ENCODE peak calls at places on chromosome 17, in six cellular contexts. One of them, this sample, is unnamed.

GRCh38 chr17:50130778-50131317 is 888 bp upstream of the SAMD14 start:
- DNase-seq in prostate gland: no peak
- DNase-seq in uterus: no peak
- DNase-seq in psoas muscle: no peak
- DNase-seq in dorsolateral prefrontal cortex: no peak
- DNase-seq in CD8-positive, alpha-beta T cell: no peak
- DNase-seq in this sample: no peak

GRCh38 chr17:15967706-15968399 is 22.9 kb downstream of the ADORA2B start:
- DNase-seq in prostate gland: no peak
- DNase-seq in uterus: peak
- DNase-seq in psoas muscle: no peak
- DNase-seq in dorsolateral prefrontal cortex: no peak
- DNase-seq in CD8-positive, alpha-beta T cell: no peak
- DNase-seq in this sample: no peak

GRCh38 chr17:2337152-2337810 is at the start of gene SGSM2:
- DNase-seq in prostate gland: peak
- DNase-seq in uterus: peak
- DNase-seq in psoas muscle: peak
- DNase-seq in dorsolateral prefrontal cortex: peak
- DNase-seq in CD8-positive, alpha-beta T cell: peak
- DNase-seq in this sample: peak

GRCh38 chr17:42680331-42680808 is 1.3 kb downstream of the CCR10 start:
- DNase-seq in prostate gland: no peak
- DNase-seq in uterus: peak
- DNase-seq in psoas muscle: no peak
- DNase-seq in dorsolateral prefrontal cortex: no peak
- DNase-seq in CD8-positive, alpha-beta T cell: no peak
- DNase-seq in this sample: no peak

GRCh38 chr17:80187090-80187489 is 17.3 kb downstream of the CARD14 start:
- DNase-seq in prostate gland: peak
- DNase-seq in uterus: no peak
- DNase-seq in psoas muscle: peak
- DNase-seq in dorsolateral prefrontal cortex: no peak
- DNase-seq in CD8-positive, alpha-beta T cell: no peak
- DNase-seq in this sample: no peak

GRCh38 chr17:57838857-57839570 is 10.8 kb downstream of the MRPS23 start:
- DNase-seq in prostate gland: peak
- DNase-seq in uterus: no peak
- DNase-seq in psoas muscle: no peak
- DNase-seq in dorsolateral prefrontal cortex: no peak
- DNase-seq in CD8-positive, alpha-beta T cell: no peak
- DNase-seq in this sample: no peak

GRCh38 chr17:55990332-55991006 is 162.8 kb upstream of the ANKFN1 start:
- DNase-seq in prostate gland: no peak
- DNase-seq in uterus: no peak
- DNase-seq in psoas muscle: no peak
- DNase-seq in dorsolateral prefrontal cortex: no peak
- DNase-seq in CD8-positive, alpha-beta T cell: no peak
- DNase-seq in this sample: no peak

GRCh38 chr17:18093616-18094408 is 6.1 kb downstream of the DRG2 start:
- DNase-seq in prostate gland: peak
- DNase-seq in uterus: no peak
- DNase-seq in psoas muscle: peak
- DNase-seq in dorsolateral prefrontal cortex: peak
- DNase-seq in CD8-positive, alpha-beta T cell: no peak
- DNase-seq in this sample: no peak

GRCh38 chr17:44759096-44759915 is 518 bp downstream of the ADAM11 start:
- DNase-seq in prostate gland: no peak
- DNase-seq in uterus: no peak
- DNase-seq in psoas muscle: no peak
- DNase-seq in dorsolateral prefrontal cortex: no peak
- DNase-seq in CD8-positive, alpha-beta T cell: no peak
- DNase-seq in this sample: peak

GRCh38 chr17:12522743-12523181 is 142.9 kb upstream of the MYOCD start:
- DNase-seq in prostate gland: peak
- DNase-seq in uterus: no peak
- DNase-seq in psoas muscle: no peak
- DNase-seq in dorsolateral prefrontal cortex: no peak
- DNase-seq in CD8-positive, alpha-beta T cell: no peak
- DNase-seq in this sample: no peak

GRCh38 chr17:75650874-75651273 is 16.1 kb downstream of the RECQL5 start:
- DNase-seq in prostate gland: no peak
- DNase-seq in uterus: no peak
- DNase-seq in psoas muscle: no peak
- DNase-seq in dorsolateral prefrontal cortex: no peak
- DNase-seq in CD8-positive, alpha-beta T cell: no peak
- DNase-seq in this sample: no peak

GRCh38 chr17:5077781-5078105 is 524 bp upstream of the ZFP3 start:
- DNase-seq in prostate gland: no peak
- DNase-seq in uterus: no peak
- DNase-seq in psoas muscle: no peak
- DNase-seq in dorsolateral prefrontal cortex: no peak
- DNase-seq in CD8-positive, alpha-beta T cell: no peak
- DNase-seq in this sample: no peak

GRCh38 chr17:77613627-77614026 is 344.9 kb upstream of the TNRC6C start:
- DNase-seq in prostate gland: no peak
- DNase-seq in uterus: no peak
- DNase-seq in psoas muscle: no peak
- DNase-seq in dorsolateral prefrontal cortex: no peak
- DNase-seq in CD8-positive, alpha-beta T cell: no peak
- DNase-seq in this sample: no peak

GRCh38 chr17:77640242-77640641 is 318.3 kb upstream of the TNRC6C start:
- DNase-seq in prostate gland: no peak
- DNase-seq in uterus: no peak
- DNase-seq in psoas muscle: no peak
- DNase-seq in dorsolateral prefrontal cortex: no peak
- DNase-seq in CD8-positive, alpha-beta T cell: no peak
- DNase-seq in this sample: no peak

GRCh38 chr17:75250009-75250471 is 11.4 kb downstream of the GGA3 start:
- DNase-seq in prostate gland: no peak
- DNase-seq in uterus: no peak
- DNase-seq in psoas muscle: peak
- DNase-seq in dorsolateral prefrontal cortex: peak
- DNase-seq in CD8-positive, alpha-beta T cell: peak
- DNase-seq in this sample: no peak

GRCh38 chr17:43396491-43397060 is 2.2 kb upstream of the ARL4D start:
- DNase-seq in prostate gland: no peak
- DNase-seq in uterus: no peak
- DNase-seq in psoas muscle: no peak
- DNase-seq in dorsolateral prefrontal cortex: no peak
- DNase-seq in CD8-positive, alpha-beta T cell: no peak
- DNase-seq in this sample: no peak

GRCh38 chr17:8629371-8630226 is 926 bp downstream of the MYH10 start:
- DNase-seq in prostate gland: peak
- DNase-seq in uterus: peak
- DNase-seq in psoas muscle: peak
- DNase-seq in dorsolateral prefrontal cortex: peak
- DNase-seq in CD8-positive, alpha-beta T cell: no peak
- DNase-seq in this sample: no peak

GRCh38 chr17:59361916-59362810 is 30.7 kb downstream of the YPEL2 start:
- DNase-seq in prostate gland: no peak
- DNase-seq in uterus: no peak
- DNase-seq in psoas muscle: no peak
- DNase-seq in dorsolateral prefrontal cortex: no peak
- DNase-seq in CD8-positive, alpha-beta T cell: peak
- DNase-seq in this sample: no peak

GRCh38 chr17:40915199-40915661 is 22.2 kb downstream of the KRT23 start:
- DNase-seq in prostate gland: no peak
- DNase-seq in uterus: no peak
- DNase-seq in psoas muscle: no peak
- DNase-seq in dorsolateral prefrontal cortex: no peak
- DNase-seq in CD8-positive, alpha-beta T cell: no peak
- DNase-seq in this sample: no peak

GRCh38 chr17:78013683-78014467 is 55.4 kb downstream of the TNRC6C start:
- DNase-seq in prostate gland: peak
- DNase-seq in uterus: peak
- DNase-seq in psoas muscle: no peak
- DNase-seq in dorsolateral prefrontal cortex: peak
- DNase-seq in CD8-positive, alpha-beta T cell: peak
- DNase-seq in this sample: no peak

GRCh38 chr17:30379303-30380105 is 777 bp downstream of the CPD start:
- DNase-seq in prostate gland: peak
- DNase-seq in uterus: no peak
- DNase-seq in psoas muscle: peak
- DNase-seq in dorsolateral prefrontal cortex: peak
- DNase-seq in CD8-positive, alpha-beta T cell: no peak
- DNase-seq in this sample: no peak

GRCh38 chr17:73482674-73483293 is 161.5 kb downstream of the SDK2 start:
- DNase-seq in prostate gland: no peak
- DNase-seq in uterus: no peak
- DNase-seq in psoas muscle: no peak
- DNase-seq in dorsolateral prefrontal cortex: no peak
- DNase-seq in CD8-positive, alpha-beta T cell: no peak
- DNase-seq in this sample: no peak

GRCh38 chr17:79831367-79832210 is 7.7 kb downstream of the CBX4 start:
- DNase-seq in prostate gland: peak
- DNase-seq in uterus: no peak
- DNase-seq in psoas muscle: peak
- DNase-seq in dorsolateral prefrontal cortex: peak
- DNase-seq in CD8-positive, alpha-beta T cell: no peak
- DNase-seq in this sample: no peak

DNA sequence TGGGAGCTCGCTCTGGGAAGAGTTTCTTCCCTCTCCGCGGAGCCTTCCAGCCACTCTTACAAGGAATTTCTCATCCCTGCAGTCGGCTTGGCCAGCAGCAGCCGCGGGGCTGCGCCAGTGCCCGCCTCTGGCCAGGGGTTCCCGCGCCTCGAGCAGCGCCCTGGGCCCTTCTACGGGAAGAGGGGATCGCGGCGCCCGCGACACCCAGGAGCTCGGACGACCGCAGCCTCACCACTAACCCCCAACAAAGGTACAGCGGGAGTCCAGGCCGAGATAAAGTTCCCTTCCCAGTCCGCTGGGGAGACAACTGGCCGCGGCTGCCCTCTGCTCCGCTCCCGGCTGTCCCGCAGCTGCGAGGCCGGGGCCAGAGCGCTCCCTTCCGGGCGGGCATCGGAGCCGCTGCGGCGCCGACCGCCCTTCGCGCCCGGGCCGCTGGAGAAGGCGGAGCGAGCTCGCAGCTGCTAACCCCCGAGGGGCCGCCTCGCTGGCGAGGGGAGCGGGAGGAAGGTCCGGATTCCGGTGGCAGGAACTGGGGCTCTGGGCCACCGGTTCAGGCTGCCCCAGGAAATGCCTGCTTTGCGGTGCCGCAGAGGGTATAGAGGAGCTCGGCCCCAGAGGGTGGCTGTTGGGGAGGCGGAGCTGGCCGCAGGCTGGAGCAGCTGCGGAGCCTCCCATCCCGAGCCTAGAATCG is 3.6 kb upstream of the HS3ST3B1 start:
- DNase-seq in prostate gland: no peak
- DNase-seq in uterus: no peak
- DNase-seq in psoas muscle: peak
- DNase-seq in dorsolateral prefrontal cortex: no peak
- DNase-seq in CD8-positive, alpha-beta T cell: no peak
- DNase-seq in this sample: peak
- TF ChIP-seq CTCF in prostate gland: no peak
- TF ChIP-seq CTCF in uterus: no peak
- TF ChIP-seq CTCF in psoas muscle: peak
- TF ChIP-seq CTCF in dorsolateral prefrontal cortex: no peak
- TF ChIP-seq CTCF in CD8-positive, alpha-beta T cell: no peak
- TF ChIP-seq CTCF in this sample: no peak

DNA sequence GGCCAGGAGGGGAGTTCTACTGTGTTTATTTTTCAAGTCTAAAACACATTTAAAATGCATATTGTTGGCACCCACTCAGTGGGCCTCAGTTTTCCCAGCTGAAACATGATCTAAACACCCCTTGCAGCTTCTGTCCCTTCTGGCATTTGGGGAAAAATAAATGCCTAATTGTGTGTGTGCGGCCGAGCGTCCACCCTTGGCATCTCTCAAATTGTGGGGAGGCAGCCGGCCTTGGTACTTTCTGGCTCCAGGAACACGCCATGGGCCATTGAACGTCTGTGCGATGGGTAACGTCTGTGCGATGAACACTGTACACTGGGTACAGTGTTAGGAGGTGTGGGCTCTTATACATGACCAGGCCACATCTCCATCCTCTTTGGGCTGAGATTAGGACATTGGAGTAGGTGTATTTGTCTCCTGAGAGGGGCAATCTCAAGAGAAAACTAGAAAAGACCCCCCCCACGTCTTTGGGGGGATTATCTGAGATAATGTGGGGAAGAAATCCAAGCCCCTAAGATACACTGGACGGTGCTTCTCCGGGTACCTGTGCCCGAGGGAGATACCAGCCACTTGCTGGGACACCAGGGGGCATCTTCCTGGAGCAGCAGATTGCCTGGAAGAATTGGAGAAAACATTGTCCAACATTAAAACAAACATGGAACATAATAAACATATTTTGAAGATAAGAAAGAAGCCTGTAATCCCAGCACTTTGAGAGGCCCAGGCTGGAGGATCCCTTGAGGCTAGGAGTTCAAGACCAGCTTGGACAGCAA is 54.9 kb downstream of the RAB11FIP4 start:
- DNase-seq in prostate gland: no peak
- DNase-seq in uterus: no peak
- DNase-seq in psoas muscle: no peak
- DNase-seq in dorsolateral prefrontal cortex: no peak
- DNase-seq in CD8-positive, alpha-beta T cell: no peak
- DNase-seq in this sample: no peak
- TF ChIP-seq CTCF in prostate gland: no peak
- TF ChIP-seq CTCF in uterus: no peak
- TF ChIP-seq CTCF in psoas muscle: no peak
- TF ChIP-seq CTCF in dorsolateral prefrontal cortex: no peak
- TF ChIP-seq CTCF in CD8-positive, alpha-beta T cell: no peak
- TF ChIP-seq CTCF in this sample: peak

GRCh38 chr17:68449021-68449739 is 8.1 kb downstream of the WIPI1 start:
- DNase-seq in prostate gland: no peak
- DNase-seq in uterus: no peak
- DNase-seq in psoas muscle: no peak
- DNase-seq in dorsolateral prefrontal cortex: no peak
- DNase-seq in CD8-positive, alpha-beta T cell: no peak
- DNase-seq in this sample: no peak
- TF ChIP-seq CTCF in prostate gland: no peak
- TF ChIP-seq CTCF in uterus: no peak
- TF ChIP-seq CTCF in psoas muscle: no peak
- TF ChIP-seq CTCF in dorsolateral prefrontal cortex: no peak
- TF ChIP-seq CTCF in CD8-positive, alpha-beta T cell: no peak
- TF ChIP-seq CTCF in this sample: no peak

GRCh38 chr17:48162305-48162934 is 54.9 kb downstream of the SNX11 start:
- DNase-seq in prostate gland: no peak
- DNase-seq in uterus: no peak
- DNase-seq in psoas muscle: no peak
- DNase-seq in dorsolateral prefrontal cortex: no peak
- DNase-seq in CD8-positive, alpha-beta T cell: no peak
- DNase-seq in this sample: no peak

GRCh38 chr17:48162946-48163506 is 55.5 kb downstream of the SNX11 start:
- DNase-seq in prostate gland: no peak
- DNase-seq in uterus: no peak
- DNase-seq in psoas muscle: no peak
- DNase-seq in dorsolateral prefrontal cortex: no peak
- DNase-seq in CD8-positive, alpha-beta T cell: no peak
- DNase-seq in this sample: no peak

GRCh38 chr17:48163809-48164208 is 56.2 kb downstream of the SNX11 start:
- DNase-seq in prostate gland: no peak
- DNase-seq in uterus: no peak
- DNase-seq in psoas muscle: no peak
- DNase-seq in dorsolateral prefrontal cortex: no peak
- DNase-seq in CD8-positive, alpha-beta T cell: no peak
- DNase-seq in this sample: no peak

GRCh38 chr17:48161127-48161905 is 53.8 kb downstream of the SNX11 start:
- DNase-seq in prostate gland: no peak
- DNase-seq in uterus: no peak
- DNase-seq in psoas muscle: no peak
- DNase-seq in dorsolateral prefrontal cortex: no peak
- DNase-seq in CD8-positive, alpha-beta T cell: no peak
- DNase-seq in this sample: no peak

GRCh38 chr17:48160177-48160967 is 52.8 kb downstream of the SNX11 start:
- DNase-seq in prostate gland: no peak
- DNase-seq in uterus: no peak
- DNase-seq in psoas muscle: no peak
- DNase-seq in dorsolateral prefrontal cortex: no peak
- DNase-seq in CD8-positive, alpha-beta T cell: no peak
- DNase-seq in this sample: no peak
- TF ChIP-seq CTCF in prostate gland: no peak
- TF ChIP-seq CTCF in uterus: no peak
- TF ChIP-seq CTCF in psoas muscle: no peak
- TF ChIP-seq CTCF in dorsolateral prefrontal cortex: no peak
- TF ChIP-seq CTCF in CD8-positive, alpha-beta T cell: no peak
- TF ChIP-seq CTCF in this sample: no peak